ENCODE peak calls at places on chromosomes 4 and X, in five cellular contexts. K, P, X, A and W are unnamed samples.

GRCh38 chr4:137641554-137641953 is 109.3 kb upstream of the PCDH18 start:
- DNase-seq in K (no peak), P (no peak), X (no peak), A (no peak), W (no peak)

GRCh38 chr4:125517831-125518230 is 203.1 kb downstream of the FAT4 start:
- DNase-seq in K (no peak), P (no peak), X (no peak), A (no peak), W (no peak)

GRCh38 chr4:26330186-26330787 is 9.5 kb downstream of the RBPJ start:
- DNase-seq in K (peak; percentile 74), P (no peak), X (no peak), A (no peak), W (no peak)

GRCh38 chr4:56435748-56436442 is at the start of gene PAICS:
- DNase-seq in K (peak; percentile 96), P (peak; percentile 98), X (peak; percentile 94), A (peak; percentile 94), W (peak; percentile 97)

GRCh38 chr4:16120720-16121119 is 36.9 kb upstream of the PROM1 start:
- DNase-seq in K (no peak), P (no peak), X (no peak), A (no peak), W (peak; percentile 34)

GRCh38 chr4:84126061-84126787 is 372.9 kb downstream of the NKX6-1 start:
- DNase-seq in K (no peak), P (no peak), X (no peak), A (no peak), W (no peak)

GRCh38 chr4:25694466-25694865 is 38.8 kb downstream of the SLC34A2 start:
- DNase-seq in K (peak; percentile 0), P (no peak), X (no peak), A (no peak), W (no peak)

GRCh38 chr4:19128176-19128575 is 1106.6 kb upstream of the LCORL start:
- DNase-seq in K (no peak), P (no peak), X (no peak), A (no peak), W (no peak)

GRCh38 chr4:173014113-173014558 is 154.5 kb upstream of the GALNT7 start:
- DNase-seq in K (peak; percentile 74), P (peak; percentile 54), X (peak; percentile 47), A (no peak), W (peak; percentile 86)

GRCh38 chr4:47031011-47031678 is at the start of gene GABRB1:
- DNase-seq in K (peak; percentile 70), P (peak; percentile 66), X (peak; percentile 23), A (peak; percentile 28), W (peak; percentile 74)

GRCh38 chrX:129445436-129445835 is 77.9 kb downstream of the SMARCA1 start:
- DNase-seq in K (no peak), P (no peak), X (no peak), A (no peak), W (no peak)

GRCh38 chrX:109710181-109710580 is 22.9 kb downstream of the ACSL4 start:
- DNase-seq in K (no peak), P (no peak), X (no peak), A (no peak), W (no peak)

GRCh38 chr4:169383724-169384123 is 113.0 kb upstream of the SH3RF1 start:
- DNase-seq in K (peak; percentile 87), P (no peak), X (no peak), A (no peak), W (no peak)

GRCh38 chr4:3868841-3869572 is 102.8 kb downstream of the ADRA2C start:
- DNase-seq in K (no peak), P (no peak), X (no peak), A (no peak), W (peak; percentile 22)

GRCh38 chr4:94766856-94767255 is 9.1 kb downstream of the BMPR1B start:
- DNase-seq in K (peak; percentile 23), P (no peak), X (no peak), A (no peak), W (no peak)

GRCh38 chr4:36056128-36056527 is 188.2 kb downstream of the ARAP2 start:
- DNase-seq in K (no peak), P (no peak), X (no peak), A (no peak), W (no peak)
- H2BK12ac ChIP-seq in K (no peak overlapping the region), P (no peak overlapping the region), X (no peak overlapping the region), A (no peak overlapping the region), W (no peak overlapping the region)

GRCh38 chr4:151231915-151232595 is 44.9 kb upstream of the PRSS48 start:
- DNase-seq in K (peak; percentile 34), P (no peak), X (no peak), A (peak; percentile 74), W (no peak)

GRCh38 chr4:151223465-151223864 is 53.5 kb upstream of the PRSS48 start:
- DNase-seq in K (no peak), P (no peak), X (no peak), A (no peak), W (no peak)

GRCh38 chr4:151228196-151229119 is 48.5 kb upstream of the PRSS48 start:
- DNase-seq in K (no peak), P (no peak), X (no peak), A (no peak), W (no peak)

GRCh38 chr4:151227731-151228130 is 49.2 kb upstream of the PRSS48 start:
- DNase-seq in K (peak; percentile 82), P (no peak), X (no peak), A (peak; percentile 92), W (no peak)

GRCh38 chr4:151226004-151226932 is 50.7 kb upstream of the PRSS48 start:
- DNase-seq in K (peak; percentile 85), P (no peak), X (no peak), A (no peak), W (no peak)
- H3K27ac ChIP-seq in K (peak overlapping the region; percentile 79), P (no peak overlapping the region), X (no peak overlapping the region), A (no peak overlapping the region), W (no peak overlapping the region)

DNA sequence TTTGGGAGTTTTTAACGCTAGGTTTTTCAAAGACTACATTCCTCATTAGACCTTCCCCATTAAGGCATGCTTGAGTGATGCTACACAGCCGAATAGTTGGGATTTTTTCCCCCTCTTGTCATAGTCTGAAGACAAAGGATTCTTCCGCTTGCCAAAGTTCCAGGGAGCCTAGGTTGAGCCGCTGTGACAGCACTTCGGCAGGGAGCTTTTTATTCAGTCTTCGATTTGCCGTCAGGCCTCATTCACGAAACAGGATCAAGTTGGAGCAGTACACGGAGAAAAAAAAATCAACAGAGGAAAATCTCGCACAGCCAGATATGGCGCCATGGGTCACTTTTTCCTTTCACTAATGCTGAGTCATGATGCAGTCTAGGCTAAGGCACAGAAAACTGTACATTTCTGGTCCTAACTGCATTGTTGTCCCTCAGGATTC is 24.3 kb downstream of the SHROOM3 start:
- DNase-seq in K (peak; percentile 71), P (peak; percentile 97), X (peak; percentile 88), A (peak; percentile 73), W (peak; percentile 80)
- H2BK120ac ChIP-seq in K (no peak overlapping the region), P (no peak overlapping the region), X (peak overlapping the region; percentile 0), A (peak overlapping the region; percentile 95), W (peak overlapping the region; percentile 93)

GRCh38 chr4:183861426-183861825 is 43.7 kb upstream of the STOX2 start:
- DNase-seq in K (no peak), P (no peak), X (no peak), A (no peak), W (no peak)

GRCh38 chr4:183867247-183867646 is 37.9 kb upstream of the STOX2 start:
- DNase-seq in K (no peak), P (no peak), X (no peak), A (no peak), W (no peak)

GRCh38 chr4:183860110-183860509 is 45.0 kb upstream of the STOX2 start:
- DNase-seq in K (no peak), P (no peak), X (no peak), A (no peak), W (no peak)

GRCh38 chr4:183860726-183861125 is 44.4 kb upstream of the STOX2 start:
- DNase-seq in K (no peak), P (no peak), X (no peak), A (no peak), W (no peak)

DNA sequence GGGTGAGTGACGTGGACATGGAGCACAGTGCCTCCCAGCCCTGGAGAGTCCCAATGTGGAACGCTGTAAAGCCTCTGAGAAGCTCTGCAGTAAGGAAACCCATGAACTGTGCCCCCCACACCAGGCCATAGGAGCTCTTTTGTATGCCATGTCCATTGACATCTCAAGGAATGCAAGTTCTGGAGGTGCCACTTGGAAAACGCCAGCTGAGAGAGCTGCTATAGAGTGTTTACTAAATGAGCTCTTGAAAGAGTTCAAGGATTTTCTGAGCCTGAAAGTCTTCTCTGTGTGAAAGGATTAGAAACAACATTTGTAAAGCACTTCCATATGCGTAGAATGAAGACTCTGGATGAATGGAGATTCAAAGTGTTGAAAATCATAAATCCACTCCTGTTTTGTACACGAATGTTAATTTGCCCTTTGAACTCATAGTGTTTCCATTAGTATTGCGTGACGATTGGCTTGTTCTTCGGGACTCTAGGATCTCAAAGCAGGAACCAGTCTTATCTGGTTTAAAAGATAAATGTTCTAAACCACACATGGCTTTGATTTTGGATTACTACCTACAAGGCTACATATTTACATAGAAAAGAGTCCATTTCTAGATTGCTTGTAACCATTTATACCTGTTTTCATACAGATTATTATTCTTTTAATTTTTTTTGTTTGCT is 41.8 kb upstream of the STOX2 start:
- DNase-seq in K (no peak), P (no peak), X (no peak), A (no peak), W (no peak)
- H2BK12ac ChIP-seq in K (no peak overlapping the region), P (no peak overlapping the region), X (no peak overlapping the region), A (no peak overlapping the region), W (no peak overlapping the region)

GRCh38 chr4:122830392-122831095 is 3.9 kb downstream of the FGF2 start:
- DNase-seq in K (no peak), P (no peak), X (no peak), A (no peak), W (no peak)
- H3K27ac ChIP-seq in K (no peak overlapping the region), P (no peak overlapping the region), X (no peak overlapping the region), A (no peak overlapping the region), W (no peak overlapping the region)